ENCODE peak calls at places on chromosomes 3 and 15, in seven cellular contexts. One of them, this sample, is unnamed.

GRCh38 chr3:156674911-156675743 is 737 bp downstream of the TIPARP start:
- DNase-seq in mesenchymal stem cell: peak
- DNase-seq in coronary artery: peak
- DNase-seq in occipital lobe: peak
- DNase-seq in heart left ventricle: peak
- DNase-seq in MCF 10A: peak
- DNase-seq in hippocampal formation: no peak
- DNase-seq in this sample: peak

GRCh38 chr3:25587094-25587493 is 77.6 kb downstream of the TOP2B start:
- DNase-seq in heart left ventricle: no peak
- DNase-seq in mesenchymal stem cell: peak
- DNase-seq in hippocampal formation: no peak
- DNase-seq in coronary artery: no peak
- DNase-seq in occipital lobe: no peak
- DNase-seq in MCF 10A: peak
- DNase-seq in this sample: no peak

GRCh38 chr3:13783556-13783955 is 96.3 kb downstream of the WNT7A start:
- DNase-seq in hippocampal formation: no peak
- DNase-seq in mesenchymal stem cell: no peak
- DNase-seq in coronary artery: no peak
- DNase-seq in heart left ventricle: no peak
- DNase-seq in occipital lobe: no peak
- DNase-seq in MCF 10A: no peak
- DNase-seq in this sample: no peak

GRCh38 chr3:9689757-9690156 is 13.9 kb upstream of the CPNE9 start:
- DNase-seq in occipital lobe: no peak
- DNase-seq in heart left ventricle: no peak
- DNase-seq in coronary artery: no peak
- DNase-seq in hippocampal formation: no peak
- DNase-seq in mesenchymal stem cell: no peak
- DNase-seq in MCF 10A: no peak
- DNase-seq in this sample: no peak

GRCh38 chr3:12270976-12271375 is 17.9 kb upstream of the PPARG start:
- DNase-seq in coronary artery: no peak
- DNase-seq in mesenchymal stem cell: no peak
- DNase-seq in heart left ventricle: no peak
- DNase-seq in occipital lobe: no peak
- DNase-seq in hippocampal formation: no peak
- DNase-seq in MCF 10A: no peak
- DNase-seq in this sample: no peak

GRCh38 chr3:9183811-9184463 is 65.5 kb downstream of the SRGAP3 start:
- DNase-seq in hippocampal formation: peak
- DNase-seq in occipital lobe: peak
- DNase-seq in coronary artery: no peak
- DNase-seq in mesenchymal stem cell: no peak
- DNase-seq in MCF 10A: no peak
- DNase-seq in heart left ventricle: no peak
- DNase-seq in this sample: no peak

GRCh38 chr3:84209473-84209872 is 749.3 kb upstream of the CADM2 start:
- DNase-seq in mesenchymal stem cell: no peak
- DNase-seq in coronary artery: no peak
- DNase-seq in hippocampal formation: no peak
- DNase-seq in heart left ventricle: no peak
- DNase-seq in MCF 10A: no peak
- DNase-seq in occipital lobe: no peak
- DNase-seq in this sample: no peak

GRCh38 chr3:2823016-2823415 is 287.2 kb downstream of the IL5RA start:
- DNase-seq in MCF 10A: peak
- DNase-seq in occipital lobe: no peak
- DNase-seq in hippocampal formation: no peak
- DNase-seq in coronary artery: no peak
- DNase-seq in heart left ventricle: no peak
- DNase-seq in mesenchymal stem cell: peak
- DNase-seq in this sample: no peak

GRCh38 chr3:121111914-121112612 is 204.1 kb downstream of the STXBP5L start:
- DNase-seq in MCF 10A: peak
- DNase-seq in mesenchymal stem cell: no peak
- DNase-seq in hippocampal formation: no peak
- DNase-seq in coronary artery: no peak
- DNase-seq in heart left ventricle: no peak
- DNase-seq in occipital lobe: no peak
- DNase-seq in this sample: no peak

GRCh38 chr3:129305592-129306091 is 27.0 kb downstream of the HMCES start:
- DNase-seq in heart left ventricle: peak
- DNase-seq in MCF 10A: no peak
- DNase-seq in hippocampal formation: peak
- DNase-seq in occipital lobe: peak
- DNase-seq in mesenchymal stem cell: peak
- DNase-seq in coronary artery: peak
- DNase-seq in this sample: no peak

GRCh38 chr3:157279237-157279636 is 119.3 kb upstream of the CCNL1 start:
- DNase-seq in occipital lobe: no peak
- DNase-seq in MCF 10A: no peak
- DNase-seq in coronary artery: no peak
- DNase-seq in hippocampal formation: no peak
- DNase-seq in mesenchymal stem cell: no peak
- DNase-seq in heart left ventricle: no peak
- DNase-seq in this sample: no peak

GRCh38 chr15:70269991-70270751 is 172.5 kb upstream of the TLE3 start:
- DNase-seq in mesenchymal stem cell: no peak
- DNase-seq in occipital lobe: no peak
- DNase-seq in heart left ventricle: peak
- DNase-seq in hippocampal formation: no peak
- DNase-seq in MCF 10A: peak
- DNase-seq in coronary artery: no peak
- DNase-seq in this sample: no peak

GRCh38 chr15:98888839-98889479 is 118.6 kb downstream of the PGPEP1L start:
- DNase-seq in hippocampal formation: no peak
- DNase-seq in heart left ventricle: no peak
- DNase-seq in mesenchymal stem cell: peak
- DNase-seq in coronary artery: no peak
- DNase-seq in occipital lobe: no peak
- DNase-seq in MCF 10A: peak
- DNase-seq in this sample: no peak

GRCh38 chr3:71360170-71360569 is 223.4 kb downstream of the FOXP1 start:
- DNase-seq in mesenchymal stem cell: no peak
- DNase-seq in MCF 10A: no peak
- DNase-seq in heart left ventricle: no peak
- DNase-seq in coronary artery: no peak
- DNase-seq in occipital lobe: no peak
- DNase-seq in hippocampal formation: no peak
- DNase-seq in this sample: no peak

GRCh38 chr3:43728476-43728875 is 37.7 kb downstream of the ABHD5 start:
- DNase-seq in coronary artery: no peak
- DNase-seq in hippocampal formation: no peak
- DNase-seq in mesenchymal stem cell: no peak
- DNase-seq in heart left ventricle: no peak
- DNase-seq in occipital lobe: no peak
- DNase-seq in MCF 10A: no peak
- DNase-seq in this sample: no peak

GRCh38 chr3:69425249-69425648 is 39.4 kb upstream of the FRMD4B start:
- DNase-seq in MCF 10A: peak
- DNase-seq in coronary artery: no peak
- DNase-seq in hippocampal formation: no peak
- DNase-seq in occipital lobe: no peak
- DNase-seq in heart left ventricle: no peak
- DNase-seq in mesenchymal stem cell: peak
- DNase-seq in this sample: no peak